ENCODE peak calls at places on chromosomes 7 and 10, in four cellular contexts. Q is lower lobe of right lung, G is upper lobe of left lung, P is IMR-90. N is an unnamed sample.

GRCh38 chr10:110643670-110644597 is at the start of gene RBM20:
- DNase-seq in Q (no peak), G (no peak), P (no peak), N (no peak)

GRCh38 chr10:121823993-121824463 is 103.8 kb downstream of the ATE1 start:
- DNase-seq in Q (no peak), G (no peak), P (peak; percentile 46), N (no peak)

GRCh38 chr7:33459340-33459751 is 330.0 kb downstream of the BBS9 start:
- DNase-seq in Q (no peak), G (no peak), P (peak; percentile 66), N (no peak)

GRCh38 chr7:82694020-82694419 is 250.4 kb upstream of the CACNA2D1 start:
- DNase-seq in Q (no peak), G (no peak), P (no peak), N (no peak)

GRCh38 chr7:1255083-1255816 is 22.6 kb downstream of the UNCX start:
- DNase-seq in Q (peak; percentile 34), G (no peak), P (no peak), N (no peak)

GRCh38 chr7:135501402-135501801 is 8.5 kb downstream of the CNOT4 start:
- DNase-seq in Q (no peak), G (no peak), P (peak; percentile 58), N (no peak)

GRCh38 chr10:60944159-60944909 is at the start of gene RHOBTB1:
- DNase-seq in Q (peak; percentile 81), G (peak; percentile 80), P (peak; percentile 83), N (peak; percentile 85)

GRCh38 chr7:74203157-74203556 is 6.6 kb upstream of the LAT2 start:
- DNase-seq in Q (no peak), G (no peak), P (peak; percentile 57), N (no peak)

GRCh38 chr7:96657347-96658010 is 52.2 kb downstream of the SEM1 start:
- DNase-seq in Q (no peak), G (no peak), P (no peak), N (no peak)

GRCh38 chr7:143285806-143286521 is 1.2 kb downstream of the TMEM139 start:
- DNase-seq in Q (no peak), G (no peak), P (no peak), N (no peak)

GRCh38 chr10:33041783-33042437 is 83.9 kb upstream of the ITGB1 start:
- DNase-seq in Q (no peak), G (no peak), P (no peak), N (no peak)

GRCh38 chr10:37269554-37270256 is 144.3 kb downstream of the ANKRD30A start:
- DNase-seq in Q (no peak), G (peak; percentile 40), P (no peak), N (no peak)

GRCh38 chr10:22314852-22315251 is 1.3 kb upstream of the COMMD3 start:
- DNase-seq in Q (no peak), G (no peak), P (no peak), N (no peak)

GRCh38 chr10:86393858-86394472 is 27.4 kb upstream of the GRID1 start:
- DNase-seq in Q (no peak), G (no peak), P (no peak), N (no peak)

GRCh38 chr7:1250901-1251300 is 18.2 kb downstream of the UNCX start:
- DNase-seq in Q (peak; percentile 40), G (no peak), P (no peak), N (no peak)

GRCh38 chr10:5595095-5595494 is 70.3 kb downstream of the CALML3 start:
- DNase-seq in Q (no peak), G (no peak), P (no peak), N (no peak)
- H3K27ac ChIP-seq in Q (no peak overlapping the region), G (no peak overlapping the region), P (no peak overlapping the region), N (no peak overlapping the region)

GRCh38 chr10:48214701-48215100 is 59.8 kb downstream of the FRMPD2 start:
- DNase-seq in Q (no peak), G (no peak), P (no peak), N (no peak)
- H3K4me1 ChIP-seq in Q (no peaks in the 10 kb centered on the region), G (no peaks in the 10 kb centered on the region), P (no peaks in the 10 kb centered on the region), N (no peaks in the 10 kb centered on the region)

GRCh38 chr7:2405201-2405600 is 1.8 kb downstream of the CHST12 start:
- DNase-seq in Q (no peak), G (no peak), P (no peak), N (no peak)

GRCh38 chr7:2403718-2404648 is 572 bp downstream of the CHST12 start:
- DNase-seq in Q (no peak), G (peak; percentile 51), P (peak; percentile 21), N (no peak)

GRCh38 chr7:2404714-2405119 is 1.3 kb downstream of the CHST12 start:
- DNase-seq in Q (no peak), G (no peak), P (no peak), N (no peak)

GRCh38 chr7:2403014-2403717 is at the start of gene CHST12:
- DNase-seq in Q (peak; percentile 97), G (peak; percentile 95), P (peak; percentile 90), N (peak; percentile 95)

GRCh38 chr7:2402687-2403013 is 761 bp upstream of the CHST12 start:
- DNase-seq in Q (no peak), G (no peak), P (no peak), N (no peak)
- H3K27ac ChIP-seq in Q (peak overlapping the region; percentile 61), G (no peak overlapping the region), P (no peak overlapping the region), N (peak overlapping the region; percentile 81)

DNA sequence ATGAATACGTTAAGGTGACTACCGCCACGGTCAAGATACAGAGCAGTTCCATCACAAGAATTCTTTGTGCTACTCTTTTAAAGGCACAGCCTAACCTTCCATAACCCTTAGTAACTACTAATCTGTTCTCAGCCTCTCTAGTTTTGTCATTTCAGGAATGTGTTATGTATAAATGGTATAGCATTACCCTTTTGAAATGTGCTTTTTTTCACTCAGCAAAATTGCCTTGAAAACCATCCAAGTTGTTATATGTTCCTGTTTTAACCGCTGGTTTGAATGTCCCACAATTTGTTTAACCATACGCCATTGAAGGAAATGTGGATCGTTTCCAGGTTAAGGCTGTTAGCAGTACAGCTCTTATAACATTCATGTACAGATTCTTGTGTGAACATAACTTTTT is 32.0 kb downstream of the WAC start:
- DNase-seq in Q (no peak), G (no peak), P (peak; percentile 40), N (no peak)
- H3K4me1 ChIP-seq in Q (peaks cover 64% of the 10 kb centered on the region), G (peaks cover 69% of the 10 kb centered on the region), P (peaks cover 6% of the 10 kb centered on the region), N (peaks cover 47% of the 10 kb centered on the region)

DNA sequence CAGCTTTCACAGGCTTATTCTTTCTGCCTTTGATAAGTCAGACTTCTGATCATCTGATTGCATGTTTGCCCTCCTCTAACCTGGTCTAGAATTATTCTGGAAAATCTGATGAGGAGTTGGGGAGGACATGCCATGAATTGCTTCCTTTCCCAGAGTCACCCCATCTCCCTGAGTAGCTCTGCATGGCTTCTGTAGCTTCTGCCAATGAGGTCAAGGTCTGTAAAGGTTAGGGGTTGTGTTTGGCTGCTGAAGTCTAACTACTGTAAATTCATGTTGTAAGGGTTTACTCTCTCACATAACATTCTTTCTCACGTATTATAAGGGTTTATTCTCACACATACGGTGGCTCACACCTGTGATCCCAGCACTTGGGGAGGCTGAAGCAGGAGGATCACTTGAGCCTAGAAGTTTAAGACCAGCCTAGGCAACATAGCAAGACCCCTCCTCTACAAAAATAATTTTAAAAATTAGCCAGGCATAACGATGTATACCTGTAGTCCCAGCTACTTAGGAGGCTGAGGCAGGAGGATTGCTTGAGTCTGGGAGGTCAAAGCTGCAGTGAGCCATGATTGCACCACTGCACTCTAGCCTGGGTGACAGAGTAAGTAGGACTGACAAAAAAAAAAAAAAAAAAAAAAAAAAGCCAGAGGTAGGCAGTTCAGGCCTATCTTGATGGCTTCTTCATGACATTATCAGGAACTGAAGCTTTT is 10.7 kb downstream of the GSTO2 start:
- DNase-seq in Q (no peak), G (no peak), P (no peak), N (no peak)
- H3K27ac ChIP-seq in Q (no peak overlapping the region), G (no peak overlapping the region), P (no peak overlapping the region), N (no peak overlapping the region)

DNA sequence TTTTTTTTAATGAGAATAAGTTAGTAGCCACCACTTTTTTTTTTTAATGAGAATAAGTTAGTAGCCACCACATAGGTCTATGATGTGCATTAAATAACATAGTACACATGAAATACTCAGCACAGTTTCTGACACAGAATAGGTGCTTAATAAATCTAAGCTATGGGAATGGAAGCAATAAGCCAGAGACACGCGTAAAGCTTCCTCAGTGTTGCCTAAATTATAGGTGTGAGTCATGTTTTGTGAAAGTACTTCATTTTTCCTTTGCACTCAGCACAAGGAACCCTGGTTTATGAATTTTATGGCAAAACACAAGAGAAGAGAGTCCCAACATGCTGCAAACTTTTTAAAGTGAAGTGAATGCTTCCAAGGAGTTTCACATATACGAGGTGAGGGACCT is 267.4 kb downstream of the RNLS start:
- DNase-seq in Q (no peak), G (no peak), P (peak; percentile 7), N (no peak)
- H3K4me1 ChIP-seq in Q (no peaks in the 10 kb centered on the region), G (no peaks in the 10 kb centered on the region), P (no peaks in the 10 kb centered on the region), N (peaks cover 2% of the 10 kb centered on the region)

GRCh38 chr7:155860461-155860839 is 48.2 kb upstream of the SHH start:
- DNase-seq in Q (no peak), G (no peak), P (no peak), N (peak; percentile 18)
- H3K27ac ChIP-seq in Q (no peak overlapping the region), G (no peak overlapping the region), P (no peak overlapping the region), N (no peak overlapping the region)

DNA sequence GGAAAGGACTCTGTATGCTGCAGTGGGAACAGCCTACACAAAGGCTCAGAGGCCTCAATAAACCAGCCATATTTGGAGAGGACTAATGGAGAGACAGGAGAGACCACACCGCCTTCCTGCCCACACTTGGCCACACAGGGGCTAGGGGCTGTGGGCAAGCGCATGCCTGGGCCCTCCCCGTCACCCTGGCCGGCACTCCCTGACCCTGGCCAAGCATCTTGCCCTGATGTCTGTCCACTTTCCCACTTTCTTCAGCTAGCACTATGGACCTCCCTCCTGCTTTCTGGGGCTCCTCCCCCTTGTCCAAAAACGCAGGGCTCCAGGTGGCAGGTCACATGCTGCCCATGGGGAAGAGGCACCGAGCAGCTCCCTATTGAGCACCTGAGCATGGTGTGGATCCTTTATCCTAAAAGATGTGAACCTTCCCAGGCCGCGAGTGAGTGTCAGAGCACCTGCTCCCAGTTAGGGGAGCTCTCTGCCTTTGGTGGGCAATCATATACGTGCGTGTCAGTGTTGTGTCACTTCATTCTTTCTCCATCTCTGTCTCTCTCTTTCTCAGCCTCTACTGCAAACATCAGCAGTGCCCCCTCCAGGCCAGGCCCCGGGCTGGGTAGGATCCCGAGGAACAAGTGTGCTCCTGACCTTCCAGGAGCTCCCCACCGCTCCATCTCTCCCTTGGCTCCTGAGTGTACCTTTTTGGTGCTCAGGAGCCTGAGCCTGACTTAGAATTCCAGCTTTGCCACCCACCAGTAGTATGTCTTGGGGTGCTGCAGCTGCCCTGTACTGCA is 74.0 kb downstream of the ZMIZ1 start:
- DNase-seq in Q (no peak), G (no peak), P (no peak), N (no peak)
- H3K4me1 ChIP-seq in Q (peaks cover 95% of the 10 kb centered on the region), G (peaks cover 92% of the 10 kb centered on the region), P (peaks cover 60% of the 10 kb centered on the region), N (peaks cover 80% of the 10 kb centered on the region)

GRCh38 chr10:35448687-35449662 is 112.7 kb downstream of the CCNY start:
- DNase-seq in Q (no peak), G (no peak), P (no peak), N (no peak)
- H3K27ac ChIP-seq in Q (peak overlapping the region; percentile 48), G (peak overlapping the region; percentile 83), P (no peak overlapping the region), N (peak overlapping the region; percentile 69)